ENCODE peak calls at places on chromosomes 11 and 22, in seven cellular contexts. One of them, this sample, is unnamed.

GRCh38 chr11:27614092-27614491 is 86.2 kb downstream of the BDNF start:
- DNase-seq in ovary: no peak
- DNase-seq in CD8-positive, alpha-beta memory T cell: no peak
- DNase-seq in GM23338: no peak
- DNase-seq in body of pancreas: no peak
- DNase-seq in right lobe of liver: no peak
- DNase-seq in thoracic aorta: no peak
- DNase-seq in this sample: no peak

GRCh38 chr11:76698321-76699043 is 27.9 kb upstream of the LRRC32 start:
- DNase-seq in thoracic aorta: no peak
- DNase-seq in body of pancreas: no peak
- DNase-seq in ovary: no peak
- DNase-seq in CD8-positive, alpha-beta memory T cell: no peak
- DNase-seq in GM23338: peak; percentile 84
- DNase-seq in right lobe of liver: no peak
- DNase-seq in this sample: no peak

GRCh38 chr11:44927174-44927661 is 23.5 kb downstream of the TP53I11 start:
- DNase-seq in thoracic aorta: no peak
- DNase-seq in CD8-positive, alpha-beta memory T cell: peak; percentile 28
- DNase-seq in GM23338: peak; percentile 96
- DNase-seq in body of pancreas: peak; percentile 65
- DNase-seq in right lobe of liver: peak; percentile 68
- DNase-seq in ovary: peak; percentile 74
- DNase-seq in this sample: peak; percentile 38

GRCh38 chr11:134063991-134064747 is 4.7 kb upstream of the JAM3 start:
- DNase-seq in ovary: no peak
- DNase-seq in CD8-positive, alpha-beta memory T cell: no peak
- DNase-seq in thoracic aorta: no peak
- DNase-seq in body of pancreas: no peak
- DNase-seq in GM23338: no peak
- DNase-seq in right lobe of liver: no peak
- DNase-seq in this sample: no peak

GRCh38 chr11:30344085-30344484 is 21.2 kb downstream of the ARL14EP start:
- DNase-seq in ovary: no peak
- DNase-seq in body of pancreas: no peak
- DNase-seq in right lobe of liver: no peak
- DNase-seq in GM23338: no peak
- DNase-seq in thoracic aorta: no peak
- DNase-seq in CD8-positive, alpha-beta memory T cell: no peak
- DNase-seq in this sample: no peak

GRCh38 chr11:66414120-66414934 is 6.5 kb upstream of the NPAS4 start:
- DNase-seq in body of pancreas: no peak
- DNase-seq in GM23338: peak; percentile 89
- DNase-seq in CD8-positive, alpha-beta memory T cell: no peak
- DNase-seq in right lobe of liver: no peak
- DNase-seq in ovary: no peak
- DNase-seq in thoracic aorta: no peak
- DNase-seq in this sample: no peak

GRCh38 chr22:42884616-42885375 is 27.7 kb upstream of the ARFGAP3 start:
- DNase-seq in CD8-positive, alpha-beta memory T cell: no peak
- DNase-seq in body of pancreas: no peak
- DNase-seq in thoracic aorta: no peak
- DNase-seq in right lobe of liver: no peak
- DNase-seq in ovary: no peak
- DNase-seq in GM23338: no peak
- DNase-seq in this sample: no peak

GRCh38 chr11:29801561-29801960 is 215.3 kb downstream of the KCNA4 start:
- DNase-seq in ovary: no peak
- DNase-seq in CD8-positive, alpha-beta memory T cell: no peak
- DNase-seq in right lobe of liver: peak; percentile 50
- DNase-seq in GM23338: no peak
- DNase-seq in thoracic aorta: no peak
- DNase-seq in body of pancreas: no peak
- DNase-seq in this sample: no peak

GRCh38 chr22:31278643-31279326 is 13.5 kb downstream of the PIK3IP1 start:
- DNase-seq in body of pancreas: no peak
- DNase-seq in right lobe of liver: peak; percentile 81
- DNase-seq in CD8-positive, alpha-beta memory T cell: peak; percentile 83
- DNase-seq in ovary: peak; percentile 72
- DNase-seq in GM23338: no peak
- DNase-seq in thoracic aorta: no peak
- DNase-seq in this sample: no peak

GRCh38 chr11:96149743-96150555 is 193.0 kb downstream of the MAML2 start:
- DNase-seq in right lobe of liver: no peak
- DNase-seq in body of pancreas: no peak
- DNase-seq in ovary: no peak
- DNase-seq in thoracic aorta: no peak
- DNase-seq in GM23338: no peak
- DNase-seq in CD8-positive, alpha-beta memory T cell: no peak
- DNase-seq in this sample: no peak

GRCh38 chr22:40077646-40078016 is 82.9 kb downstream of the FAM83F start:
- DNase-seq in body of pancreas: no peak
- DNase-seq in ovary: no peak
- DNase-seq in GM23338: no peak
- DNase-seq in CD8-positive, alpha-beta memory T cell: no peak
- DNase-seq in right lobe of liver: no peak
- DNase-seq in thoracic aorta: no peak
- DNase-seq in this sample: no peak

GRCh38 chr22:42743501-42743991 is 22.9 kb upstream of the A4GALT start:
- DNase-seq in thoracic aorta: peak; percentile 65
- DNase-seq in CD8-positive, alpha-beta memory T cell: no peak
- DNase-seq in right lobe of liver: no peak
- DNase-seq in ovary: peak; percentile 86
- DNase-seq in body of pancreas: peak; percentile 44
- DNase-seq in GM23338: peak; percentile 48
- DNase-seq in this sample: peak; percentile 89

GRCh38 chr22:30605449-30606110 is 1.4 kb upstream of the TCN2 start:
- DNase-seq in GM23338: peak; percentile 75
- DNase-seq in body of pancreas: peak; percentile 68
- DNase-seq in CD8-positive, alpha-beta memory T cell: peak; percentile 27
- DNase-seq in right lobe of liver: peak; percentile 58
- DNase-seq in thoracic aorta: no peak
- DNase-seq in ovary: peak; percentile 52
- DNase-seq in this sample: peak; percentile 74

GRCh38 chr11:5967708-5968107 is 586 bp downstream of the OR56A5 start:
- DNase-seq in ovary: no peak
- DNase-seq in thoracic aorta: no peak
- DNase-seq in right lobe of liver: no peak
- DNase-seq in body of pancreas: no peak
- DNase-seq in GM23338: no peak
- DNase-seq in CD8-positive, alpha-beta memory T cell: no peak
- DNase-seq in this sample: no peak

GRCh38 chr11:36360833-36361232 is 64.7 kb downstream of the PRR5L start:
- DNase-seq in thoracic aorta: no peak
- DNase-seq in ovary: no peak
- DNase-seq in CD8-positive, alpha-beta memory T cell: no peak
- DNase-seq in GM23338: no peak
- DNase-seq in body of pancreas: no peak
- DNase-seq in right lobe of liver: no peak
- DNase-seq in this sample: no peak

GRCh38 chr11:111454561-111455192 is 57.5 kb downstream of the BTG4 start:
- DNase-seq in right lobe of liver: no peak
- DNase-seq in CD8-positive, alpha-beta memory T cell: peak; percentile 22
- DNase-seq in GM23338: peak; percentile 88
- DNase-seq in thoracic aorta: no peak
- DNase-seq in ovary: no peak
- DNase-seq in body of pancreas: no peak
- DNase-seq in this sample: no peak

GRCh38 chr11:88300888-88301477 is 36.6 kb downstream of the CTSC start:
- DNase-seq in ovary: no peak
- DNase-seq in body of pancreas: no peak
- DNase-seq in GM23338: peak; percentile 94
- DNase-seq in right lobe of liver: no peak
- DNase-seq in thoracic aorta: no peak
- DNase-seq in CD8-positive, alpha-beta memory T cell: no peak
- DNase-seq in this sample: no peak

GRCh38 chr11:65788801-65789200 is 1.9 kb downstream of the OVOL1 start:
- DNase-seq in right lobe of liver: no peak
- DNase-seq in thoracic aorta: no peak
- DNase-seq in CD8-positive, alpha-beta memory T cell: no peak
- DNase-seq in ovary: no peak
- DNase-seq in GM23338: no peak
- DNase-seq in body of pancreas: no peak
- DNase-seq in this sample: no peak

GRCh38 chr11:76209956-76210885 is 3.9 kb upstream of the WNT11 start:
- DNase-seq in ovary: peak; percentile 88
- DNase-seq in body of pancreas: peak; percentile 72
- DNase-seq in right lobe of liver: peak; percentile 72
- DNase-seq in thoracic aorta: no peak
- DNase-seq in GM23338: peak; percentile 54
- DNase-seq in CD8-positive, alpha-beta memory T cell: peak; percentile 31
- DNase-seq in this sample: peak; percentile 86

GRCh38 chr11:36077886-36078685 is 134.2 kb downstream of the LDLRAD3 start:
- DNase-seq in right lobe of liver: no peak
- DNase-seq in GM23338: no peak
- DNase-seq in ovary: no peak
- DNase-seq in CD8-positive, alpha-beta memory T cell: no peak
- DNase-seq in body of pancreas: no peak
- DNase-seq in thoracic aorta: no peak
- DNase-seq in this sample: no peak

DNA sequence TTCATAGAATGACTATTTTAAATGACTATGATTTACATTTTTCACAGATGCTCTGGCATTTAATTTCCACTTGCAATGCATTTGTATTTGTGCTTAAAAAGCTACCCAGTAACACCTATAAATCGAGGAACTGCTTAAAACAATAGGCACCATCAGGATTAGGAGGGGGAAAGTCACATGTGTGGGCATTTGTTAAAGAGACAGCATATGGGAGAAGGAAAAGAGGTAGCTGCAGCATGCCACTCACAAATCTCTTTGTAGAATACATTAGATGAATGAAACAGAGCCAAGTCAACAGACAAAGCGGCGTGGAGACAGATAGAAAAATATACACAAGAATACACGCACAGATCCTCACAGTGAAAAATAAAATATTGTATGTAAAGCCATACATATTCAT is 228.0 kb downstream of the CADM1 start:
- DNase-seq in CD8-positive, alpha-beta memory T cell: no peak
- DNase-seq in GM23338: no peak
- DNase-seq in body of pancreas: no peak
- DNase-seq in right lobe of liver: no peak
- DNase-seq in ovary: no peak
- DNase-seq in thoracic aorta: no peak
- DNase-seq in this sample: no peak
- H3K27me3 ChIP-seq in CD8-positive, alpha-beta memory T cell: no peaks in the 10 kb centered on the region
- H3K27me3 ChIP-seq in GM23338: no peaks in the 10 kb centered on the region
- H3K27me3 ChIP-seq in body of pancreas: no peaks in the 10 kb centered on the region
- H3K27me3 ChIP-seq in right lobe of liver: no peaks in the 10 kb centered on the region
- H3K27me3 ChIP-seq in ovary: no peaks in the 10 kb centered on the region
- H3K27me3 ChIP-seq in thoracic aorta: no peaks in the 10 kb centered on the region
- H3K27me3 ChIP-seq in this sample: no peaks in the 10 kb centered on the region

GRCh38 chr11:108805030-108805429 is 140.2 kb downstream of the DDX10 start:
- DNase-seq in ovary: no peak
- DNase-seq in thoracic aorta: no peak
- DNase-seq in GM23338: no peak
- DNase-seq in right lobe of liver: no peak
- DNase-seq in body of pancreas: no peak
- DNase-seq in CD8-positive, alpha-beta memory T cell: no peak
- DNase-seq in this sample: no peak
- H3K27me3 ChIP-seq in ovary: no peaks in the 10 kb centered on the region
- H3K27me3 ChIP-seq in thoracic aorta: no peaks in the 10 kb centered on the region
- H3K27me3 ChIP-seq in GM23338: no peaks in the 10 kb centered on the region
- H3K27me3 ChIP-seq in right lobe of liver: no peaks in the 10 kb centered on the region
- H3K27me3 ChIP-seq in body of pancreas: no peaks in the 10 kb centered on the region
- H3K27me3 ChIP-seq in CD8-positive, alpha-beta memory T cell: no peaks in the 10 kb centered on the region
- H3K27me3 ChIP-seq in this sample: no peaks in the 10 kb centered on the region

GRCh38 chr11:34303028-34303427 is 54.8 kb downstream of the ABTB2 start:
- DNase-seq in thoracic aorta: no peak
- DNase-seq in GM23338: no peak
- DNase-seq in body of pancreas: no peak
- DNase-seq in right lobe of liver: no peak
- DNase-seq in ovary: no peak
- DNase-seq in CD8-positive, alpha-beta memory T cell: no peak
- DNase-seq in this sample: no peak
- H3K27me3 ChIP-seq in thoracic aorta: no peaks in the 10 kb centered on the region
- H3K27me3 ChIP-seq in GM23338: no peaks in the 10 kb centered on the region
- H3K27me3 ChIP-seq in body of pancreas: no peaks in the 10 kb centered on the region
- H3K27me3 ChIP-seq in right lobe of liver: no peaks in the 10 kb centered on the region
- H3K27me3 ChIP-seq in ovary: no peaks in the 10 kb centered on the region
- H3K27me3 ChIP-seq in CD8-positive, alpha-beta memory T cell: no peaks in the 10 kb centered on the region
- H3K27me3 ChIP-seq in this sample: no peaks in the 10 kb centered on the region

GRCh38 chr11:10305262-10305963 is 540 bp downstream of the ADM start:
- DNase-seq in body of pancreas: peak; percentile 38
- DNase-seq in right lobe of liver: peak; percentile 79
- DNase-seq in ovary: peak; percentile 64
- DNase-seq in GM23338: peak; percentile 51
- DNase-seq in thoracic aorta: no peak
- DNase-seq in CD8-positive, alpha-beta memory T cell: peak; percentile 33
- DNase-seq in this sample: peak; percentile 73

GRCh38 chr11:10307411-10308207 is 2.7 kb downstream of the ADM start:
- DNase-seq in ovary: peak; percentile 92
- DNase-seq in right lobe of liver: peak; percentile 90
- DNase-seq in thoracic aorta: peak; percentile 60
- DNase-seq in GM23338: peak; percentile 88
- DNase-seq in CD8-positive, alpha-beta memory T cell: peak; percentile 81
- DNase-seq in body of pancreas: peak; percentile 83
- DNase-seq in this sample: peak; percentile 94

GRCh38 chr11:10308208-10308954 is 3.5 kb downstream of the ADM start:
- DNase-seq in CD8-positive, alpha-beta memory T cell: no peak
- DNase-seq in body of pancreas: no peak
- DNase-seq in ovary: no peak
- DNase-seq in GM23338: no peak
- DNase-seq in thoracic aorta: no peak
- DNase-seq in right lobe of liver: no peak
- DNase-seq in this sample: no peak

GRCh38 chr11:10305964-10306918 is 1.4 kb downstream of the ADM start:
- DNase-seq in body of pancreas: no peak
- DNase-seq in ovary: peak; percentile 57
- DNase-seq in CD8-positive, alpha-beta memory T cell: peak; percentile 17
- DNase-seq in thoracic aorta: no peak
- DNase-seq in right lobe of liver: peak; percentile 54
- DNase-seq in GM23338: peak; percentile 75
- DNase-seq in this sample: peak; percentile 74

GRCh38 chr11:10307022-10307410 is 2.1 kb downstream of the ADM start:
- DNase-seq in CD8-positive, alpha-beta memory T cell: no peak
- DNase-seq in thoracic aorta: no peak
- DNase-seq in ovary: no peak
- DNase-seq in right lobe of liver: no peak
- DNase-seq in body of pancreas: no peak
- DNase-seq in GM23338: no peak
- DNase-seq in this sample: no peak
- H3K27me3 ChIP-seq in CD8-positive, alpha-beta memory T cell: peaks cover 36% of the 10 kb centered on the region
- H3K27me3 ChIP-seq in thoracic aorta: no peaks in the 10 kb centered on the region
- H3K27me3 ChIP-seq in ovary: no peaks in the 10 kb centered on the region
- H3K27me3 ChIP-seq in right lobe of liver: no peaks in the 10 kb centered on the region
- H3K27me3 ChIP-seq in body of pancreas: no peaks in the 10 kb centered on the region
- H3K27me3 ChIP-seq in GM23338: peaks cover 60% of the 10 kb centered on the region
- H3K27me3 ChIP-seq in this sample: no peaks in the 10 kb centered on the region

GRCh38 chr11:70662691-70663098 is 264.4 kb downstream of the CTTN start:
- DNase-seq in body of pancreas: no peak
- DNase-seq in ovary: no peak
- DNase-seq in right lobe of liver: no peak
- DNase-seq in CD8-positive, alpha-beta memory T cell: no peak
- DNase-seq in GM23338: peak; percentile 41
- DNase-seq in thoracic aorta: no peak
- DNase-seq in this sample: no peak
- H3K27me3 ChIP-seq in body of pancreas: no peaks in the 10 kb centered on the region
- H3K27me3 ChIP-seq in ovary: no peaks in the 10 kb centered on the region
- H3K27me3 ChIP-seq in right lobe of liver: no peaks in the 10 kb centered on the region
- H3K27me3 ChIP-seq in CD8-positive, alpha-beta memory T cell: peaks cover 5% of the 10 kb centered on the region
- H3K27me3 ChIP-seq in GM23338: no peaks in the 10 kb centered on the region
- H3K27me3 ChIP-seq in thoracic aorta: no peaks in the 10 kb centered on the region
- H3K27me3 ChIP-seq in this sample: peaks cover 75% of the 10 kb centered on the region

This sample was measured in tibial artery.